ENCODE peak calls at places on chromosomes 3 and 15, in four cellular contexts. N is left ventricle myocardium superior, K is EL, Y is NCI-H1105 treated with DMSO at 0.1 percent for 48 hours. Q is an unnamed sample.

GRCh38 chr15:40873625-40874561 is at the start of gene RHOV:
- DNase-seq in Y (peak), K (peak), N (peak), Q (peak)

GRCh38 chr3:153129866-153130265 is 32.2 kb upstream of the RAP2B start:
- DNase-seq in Y (no peak), N (no peak), K (no peak), Q (no peak)

GRCh38 chr3:171841620-171842000 is 1.5 kb upstream of the TMEM212 start:
- DNase-seq in Y (no peak), N (no peak), K (no peak), Q (peak)

GRCh38 chr3:45442679-45443214 is 54.4 kb downstream of the LARS2 start:
- DNase-seq in N (no peak), Y (no peak), K (no peak), Q (no peak)

GRCh38 chr15:39594056-39594763 is 13.3 kb downstream of the THBS1 start:
- DNase-seq in K (peak), Y (no peak), N (no peak), Q (peak)

GRCh38 chr3:146160233-146160963 is 586 bp downstream of the PLOD2 start:
- DNase-seq in K (peak), N (peak), Y (peak), Q (peak)

GRCh38 chr3:156209631-156210336 is 89.4 kb downstream of the KCNAB1 start:
- DNase-seq in N (no peak), K (no peak), Y (no peak), Q (no peak)

GRCh38 chr3:170044795-170045244 is 7.0 kb downstream of the GPR160 start:
- DNase-seq in Y (no peak), N (no peak), K (no peak), Q (no peak)

GRCh38 chr3:125622381-125622788 is 27.1 kb upstream of the OSBPL11 start:
- DNase-seq in K (no peak), N (peak), Y (no peak), Q (no peak)

GRCh38 chr15:99464137-99464536 is 101.6 kb upstream of the MEF2A start:
- DNase-seq in N (no peak), K (no peak), Y (no peak), Q (no peak)